ENCODE peak calls at places on chromosomes 11 and 22, in six cellular contexts. C is left ventricle myocardium inferior; G is lung; Z is heart left ventricle; M is K562; P is CD8-positive, alpha-beta T cell. F is an unnamed sample.

GRCh38 chr11:61963016-61963281 is 4.5 kb downstream of the FTH1 start:
- DNase-seq in C (no peak), G (no peak), Z (no peak), M (peak; percentile 55), P (no peak), F (no peak)

GRCh38 chr11:100010393-100010792 is 676.7 kb upstream of the ARHGAP42 start:
- DNase-seq in C (no peak), G (no peak), Z (no peak), M (no peak), P (no peak), F (no peak)

GRCh38 chr11:85694385-85694980 is 8.5 kb upstream of the CCDC89 start:
- DNase-seq in C (no peak), G (no peak), Z (no peak), M (peak; percentile 21), P (no peak), F (no peak)

GRCh38 chr11:11813288-11813962 is 28.3 kb upstream of the USP47 start:
- DNase-seq in C (no peak), G (peak; percentile 43), Z (peak; percentile 49), M (no peak), P (no peak), F (peak; percentile 78)

GRCh38 chr11:26286472-26287066 is 45.4 kb upstream of the ANO3 start:
- DNase-seq in C (no peak), G (no peak), Z (no peak), M (no peak), P (no peak), F (no peak)

GRCh38 chr22:38028344-38029130 is 28.7 kb upstream of the PICK1 start:
- DNase-seq in C (no peak), G (peak; percentile 38), Z (no peak), M (no peak), P (no peak), F (no peak)

GRCh38 chr22:21098099-21098671 is 52.4 kb downstream of the LRRC74B start:
- DNase-seq in C (no peak), G (peak; percentile 11), Z (no peak), M (no peak), P (no peak), F (no peak)

GRCh38 chr11:102791271-102792036 is 6.5 kb downstream of the MMP1 start:
- DNase-seq in C (no peak), G (no peak), Z (no peak), M (no peak), P (no peak), F (no peak)

GRCh38 chr11:96284917-96285316 is 58.1 kb downstream of the MAML2 start:
- DNase-seq in C (no peak), G (no peak), Z (no peak), M (no peak), P (no peak), F (no peak)

GRCh38 chr22:49449811-49450386 is 377.8 kb downstream of the BRD1 start:
- DNase-seq in C (no peak), G (no peak), Z (no peak), M (no peak), P (no peak), F (no peak)

GRCh38 chr11:117072517-117073218 is 25.6 kb downstream of the SIK3 start:
- DNase-seq in C (no peak), G (no peak), Z (no peak), M (peak; percentile 49), P (no peak), F (no peak)

GRCh38 chr11:128488471-128488870 is 98.9 kb downstream of the ETS1 start:
- DNase-seq in C (no peak), G (no peak), Z (no peak), M (no peak), P (peak; percentile 49), F (no peak)

GRCh38 chr11:106706355-106706754 is 311.9 kb downstream of the GUCY1A2 start:
- DNase-seq in C (no peak), G (no peak), Z (no peak), M (no peak), P (no peak), F (no peak)

GRCh38 chr22:20131593-20131855 is at the start of gene ZDHHC8:
- DNase-seq in C (peak; percentile 58), G (no peak), Z (peak; percentile 59), M (peak; percentile 89), P (no peak), F (no peak)

GRCh38 chr11:64409707-64410395 is 50.9 kb downstream of the RPS6KA4 start:
- DNase-seq in C (no peak), G (no peak), Z (no peak), M (no peak), P (no peak), F (peak; percentile 84)

GRCh38 chr11:36360833-36361232 is 64.7 kb downstream of the PRR5L start:
- DNase-seq in C (no peak), G (no peak), Z (no peak), M (no peak), P (no peak), F (no peak)

GRCh38 chr11:48034926-48035876 is 54.8 kb downstream of the PTPRJ start:
- DNase-seq in C (peak; percentile 33), G (no peak), Z (peak; percentile 64), M (no peak), P (no peak), F (peak; percentile 93)

GRCh38 chr22:31277741-31278642 is 14.3 kb downstream of the PIK3IP1 start:
- DNase-seq in C (no peak), G (no peak), Z (no peak), M (no peak), P (no peak), F (peak; percentile 60)

GRCh38 chr22:40289991-40290459 is 56.3 kb upstream of the ADSL start:
- DNase-seq in C (no peak), G (peak; percentile 34), Z (no peak), M (no peak), P (peak; percentile 79), F (no peak)

GRCh38 chr11:110566577-110566976 is 136.8 kb downstream of the FDX1 start:
- DNase-seq in C (no peak), G (no peak), Z (no peak), M (no peak), P (no peak), F (no peak)

GRCh38 chr11:6431861-6432260 is 8.9 kb downstream of the HPX start:
- DNase-seq in C (no peak), G (peak; percentile 37), Z (no peak), M (no peak), P (no peak), F (no peak)

DNA sequence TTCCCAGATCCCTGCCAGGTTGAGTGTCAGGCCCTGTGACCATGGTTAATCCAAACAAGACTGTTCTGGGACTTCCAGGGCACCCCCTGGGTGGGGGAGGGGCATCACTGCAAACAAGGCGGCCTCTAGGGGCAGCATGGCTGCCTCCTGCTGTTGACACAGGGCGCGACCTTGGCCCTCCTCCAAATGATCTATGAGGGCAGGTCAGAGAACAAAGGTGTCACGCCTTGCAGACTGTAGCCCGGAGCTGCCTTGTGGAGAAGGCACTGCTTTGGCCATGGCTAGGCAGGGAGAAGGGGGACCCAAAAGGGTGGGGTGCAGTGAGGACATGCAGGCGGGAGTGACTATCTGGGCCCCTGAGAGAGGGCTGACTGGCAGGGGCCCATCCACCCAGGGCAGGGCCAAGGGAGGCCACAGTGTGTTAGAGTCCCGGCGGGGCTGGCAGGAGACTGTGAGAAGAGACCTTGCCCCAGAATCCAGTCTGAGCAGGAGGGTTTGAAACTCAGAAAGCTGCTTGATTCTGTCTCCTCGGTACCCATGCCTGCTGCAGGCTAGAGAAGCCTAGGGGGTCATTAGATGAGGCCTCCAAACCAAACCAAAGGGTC is 35.6 kb downstream of the KCNC1 start:
- DNase-seq in C (no peak), G (peak; percentile 30), Z (no peak), M (peak; percentile 60), P (no peak), F (no peak)
- TF ChIP-seq CTCF in C (no peak), G (no peak), Z (peak; percentile 3), M (peak; percentile 67), P (no peak), F (no peak)

DNA sequence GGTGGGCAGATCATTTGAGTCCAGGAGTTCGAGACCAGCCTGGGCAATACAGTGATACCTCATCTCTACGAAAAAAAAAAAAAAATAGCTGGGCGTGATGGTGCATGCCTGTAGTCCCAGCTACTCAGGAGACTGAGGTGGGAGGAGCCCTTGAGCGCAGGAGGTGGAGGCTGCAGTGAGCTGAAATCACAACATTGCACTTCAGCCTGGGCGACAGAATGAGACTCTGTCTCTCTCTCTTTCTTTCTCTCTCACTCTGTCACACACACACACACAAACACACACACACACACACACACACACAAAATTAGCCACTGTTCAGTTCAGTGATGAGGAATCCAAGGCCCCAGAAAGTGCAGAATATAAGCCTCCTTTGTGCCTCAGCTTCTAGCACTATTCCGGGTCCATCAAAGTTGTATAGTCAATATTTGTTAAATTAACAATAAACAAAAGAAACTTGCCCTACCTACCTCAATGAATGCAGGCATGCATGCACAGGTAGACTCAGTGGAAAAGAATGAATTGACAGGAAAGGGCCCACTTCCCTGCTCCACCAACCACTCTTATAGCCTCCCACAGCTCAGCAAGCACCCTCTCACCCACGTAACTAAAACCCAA is 3.9 kb upstream of the SMIM35 start:
- DNase-seq in C (no peak), G (no peak), Z (no peak), M (no peak), P (no peak), F (no peak)
- H3K9me3 ChIP-seq in C (peaks cover 21% of the 10 kb centered on the region), G (no peaks in the 10 kb centered on the region), Z (peaks cover 11% of the 10 kb centered on the region), M (peaks cover 10% of the 10 kb centered on the region), P (no peaks in the 10 kb centered on the region), F (no peaks in the 10 kb centered on the region)

DNA sequence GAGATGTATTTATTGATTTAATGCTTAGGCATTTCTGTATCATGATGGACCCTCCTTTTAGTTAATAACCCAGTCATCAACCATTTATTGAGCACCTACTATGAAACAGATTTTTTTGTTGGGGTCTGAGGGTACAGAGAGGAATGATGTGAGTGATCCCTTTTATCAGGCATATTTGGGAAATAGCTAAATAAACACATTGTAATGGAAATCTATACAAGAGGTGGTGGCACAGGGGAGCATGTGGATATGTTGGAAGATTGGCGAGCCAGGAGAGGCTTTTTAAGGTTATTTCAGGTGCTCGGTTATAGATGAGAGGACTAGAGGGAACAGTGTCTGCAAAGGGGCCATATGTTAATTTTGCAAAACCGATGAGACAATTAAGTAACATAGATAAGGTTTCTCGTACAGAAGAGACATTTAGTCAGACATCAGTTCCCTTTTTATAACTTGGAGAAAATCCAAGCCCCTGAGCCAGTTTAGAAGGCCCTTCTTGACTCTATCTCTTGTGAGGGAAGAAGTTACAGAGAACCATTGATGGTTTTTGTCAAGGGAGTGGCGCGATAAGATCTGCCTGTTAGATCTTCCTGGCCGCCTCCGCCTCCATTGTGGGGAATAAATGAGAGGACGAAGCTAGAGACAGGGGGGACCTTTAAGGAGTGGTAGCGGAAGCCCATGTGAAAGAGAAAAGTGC is 2.0 kb downstream of the ATXN10 start:
- DNase-seq in C (no peak), G (no peak), Z (no peak), M (no peak), P (no peak), F (no peak)
- TF ChIP-seq CTCF in C (no peak), G (no peak), Z (no peak), M (no peak), P (no peak), F (no peak)

DNA sequence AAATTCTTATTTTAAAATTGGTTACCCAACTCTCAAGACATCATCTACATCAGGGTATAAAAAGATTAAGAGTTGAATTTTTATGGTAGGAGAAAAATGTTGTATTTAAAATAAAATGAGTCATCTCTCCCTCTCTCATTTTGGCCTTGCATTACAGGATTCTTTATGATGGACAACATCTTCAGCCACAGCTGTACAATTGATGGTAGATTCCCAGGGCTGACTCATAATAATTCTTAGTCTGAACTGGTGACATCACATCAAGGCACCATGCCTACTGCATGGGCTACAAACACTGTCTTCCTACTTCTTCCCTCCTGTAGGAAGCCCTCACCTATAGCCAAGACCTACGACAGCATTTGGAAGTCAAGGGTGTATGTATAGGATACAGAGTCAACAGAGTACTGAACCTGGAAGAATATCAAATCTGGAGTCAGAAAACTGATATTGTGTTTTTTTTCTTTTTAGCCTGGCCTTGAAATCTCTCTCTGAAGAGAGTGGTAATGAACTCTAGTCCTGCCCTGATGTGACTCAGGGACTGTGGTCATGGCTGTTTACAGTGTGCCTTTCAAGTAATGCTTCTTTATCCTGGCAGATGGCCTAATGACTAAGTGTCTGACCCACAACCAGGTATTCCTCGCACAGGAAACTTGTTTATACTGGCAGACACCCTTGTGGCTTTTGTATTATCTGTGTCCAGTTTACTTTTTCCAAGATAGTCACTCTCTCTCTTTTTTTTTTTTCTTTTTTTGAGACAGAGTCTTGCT is 32.5 kb downstream of the MRGPRX2 start:
- DNase-seq in C (no peak), G (no peak), Z (no peak), M (no peak), P (no peak), F (no peak)
- H3K9me3 ChIP-seq in C (no peaks in the 10 kb centered on the region), G (no peaks in the 10 kb centered on the region), Z (no peaks in the 10 kb centered on the region), M (no peaks in the 10 kb centered on the region), P (no peaks in the 10 kb centered on the region), F (no peaks in the 10 kb centered on the region)